ENCODE peak calls at places on chromosomes 3 and 15, in nine cellular contexts. One of them, this sample, is unnamed.

GRCh38 chr3:42264399-42265058 is 1.5 kb downstream of the CCK start:
- DNase-seq in K562: peak
- DNase-seq in endodermal cell: peak
- DNase-seq in brain microvascular endothelial cell: peak
- DNase-seq in vagina: no peak
- DNase-seq in CD8-positive, alpha-beta memory T cell: no peak
- DNase-seq in substantia nigra: peak
- DNase-seq in GM12878: no peak
- DNase-seq in CD4-positive, alpha-beta T cell: no peak
- DNase-seq in this sample: peak

GRCh38 chr15:22227411-22227810 is 147.1 kb downstream of the OR4M2 start:
- DNase-seq in endodermal cell: no peak
- DNase-seq in brain microvascular endothelial cell: no peak
- DNase-seq in substantia nigra: no peak
- DNase-seq in K562: no peak
- DNase-seq in vagina: no peak
- DNase-seq in GM12878: no peak
- DNase-seq in CD4-positive, alpha-beta T cell: no peak
- DNase-seq in CD8-positive, alpha-beta memory T cell: no peak
- DNase-seq in this sample: no peak

GRCh38 chr15:40688932-40689799 is 5.8 kb upstream of the RAD51 start:
- DNase-seq in GM12878: no peak
- DNase-seq in brain microvascular endothelial cell: no peak
- DNase-seq in K562: no peak
- DNase-seq in CD4-positive, alpha-beta T cell: no peak
- DNase-seq in vagina: no peak
- DNase-seq in endodermal cell: no peak
- DNase-seq in substantia nigra: no peak
- DNase-seq in CD8-positive, alpha-beta memory T cell: no peak
- DNase-seq in this sample: no peak

GRCh38 chr3:104359546-104359945 is 1007.2 kb upstream of the ALCAM start:
- DNase-seq in K562: no peak
- DNase-seq in vagina: no peak
- DNase-seq in endodermal cell: no peak
- DNase-seq in brain microvascular endothelial cell: peak
- DNase-seq in GM12878: no peak
- DNase-seq in substantia nigra: no peak
- DNase-seq in CD4-positive, alpha-beta T cell: no peak
- DNase-seq in CD8-positive, alpha-beta memory T cell: no peak
- DNase-seq in this sample: no peak

GRCh38 chr3:14539384-14540208 is 546 bp downstream of the GRIP2 start:
- DNase-seq in brain microvascular endothelial cell: no peak
- DNase-seq in endodermal cell: no peak
- DNase-seq in CD4-positive, alpha-beta T cell: no peak
- DNase-seq in substantia nigra: no peak
- DNase-seq in CD8-positive, alpha-beta memory T cell: no peak
- DNase-seq in GM12878: no peak
- DNase-seq in K562: no peak
- DNase-seq in vagina: no peak
- DNase-seq in this sample: no peak

GRCh38 chr15:61997786-61998185 is 62.5 kb downstream of the VPS13C start:
- DNase-seq in brain microvascular endothelial cell: no peak
- DNase-seq in vagina: no peak
- DNase-seq in substantia nigra: no peak
- DNase-seq in K562: no peak
- DNase-seq in CD4-positive, alpha-beta T cell: no peak
- DNase-seq in CD8-positive, alpha-beta memory T cell: no peak
- DNase-seq in endodermal cell: no peak
- DNase-seq in GM12878: no peak
- DNase-seq in this sample: no peak

GRCh38 chr3:124834723-124835718 is 52.1 kb downstream of the ITGB5 start:
- DNase-seq in CD4-positive, alpha-beta T cell: peak
- DNase-seq in brain microvascular endothelial cell: peak
- DNase-seq in CD8-positive, alpha-beta memory T cell: peak
- DNase-seq in GM12878: peak
- DNase-seq in endodermal cell: peak
- DNase-seq in vagina: no peak
- DNase-seq in substantia nigra: peak
- DNase-seq in K562: peak
- DNase-seq in this sample: peak

GRCh38 chr3:128395500-128396125 is 71.1 kb downstream of the DNAJB8 start:
- DNase-seq in endodermal cell: no peak
- DNase-seq in substantia nigra: peak
- DNase-seq in K562: peak
- DNase-seq in vagina: no peak
- DNase-seq in CD8-positive, alpha-beta memory T cell: no peak
- DNase-seq in brain microvascular endothelial cell: peak
- DNase-seq in GM12878: no peak
- DNase-seq in CD4-positive, alpha-beta T cell: no peak
- DNase-seq in this sample: no peak

GRCh38 chr3:155034786-155035185 is 45.3 kb upstream of the MME start:
- DNase-seq in endodermal cell: no peak
- DNase-seq in K562: no peak
- DNase-seq in brain microvascular endothelial cell: no peak
- DNase-seq in vagina: no peak
- DNase-seq in GM12878: no peak
- DNase-seq in substantia nigra: no peak
- DNase-seq in CD8-positive, alpha-beta memory T cell: no peak
- DNase-seq in CD4-positive, alpha-beta T cell: no peak
- DNase-seq in this sample: no peak

GRCh38 chr15:70169147-70169546 is 71.4 kb upstream of the TLE3 start:
- DNase-seq in CD8-positive, alpha-beta memory T cell: no peak
- DNase-seq in GM12878: no peak
- DNase-seq in K562: no peak
- DNase-seq in brain microvascular endothelial cell: no peak
- DNase-seq in vagina: no peak
- DNase-seq in CD4-positive, alpha-beta T cell: no peak
- DNase-seq in endodermal cell: no peak
- DNase-seq in substantia nigra: no peak
- DNase-seq in this sample: no peak
- H3K27ac ChIP-seq in CD8-positive, alpha-beta memory T cell: no peak
- H3K27ac ChIP-seq in GM12878: no peak
- H3K27ac ChIP-seq in K562: no peak
- H3K27ac ChIP-seq in brain microvascular endothelial cell: no peak
- H3K27ac ChIP-seq in vagina: no peak
- H3K27ac ChIP-seq in CD4-positive, alpha-beta T cell: no peak
- H3K27ac ChIP-seq in endodermal cell: no peak
- H3K27ac ChIP-seq in substantia nigra: no peak
- H3K27ac ChIP-seq in this sample: no peak

GRCh38 chr15:76337739-76338554 is 1.4 kb downstream of the ISL2 start:
- DNase-seq in K562: peak
- DNase-seq in CD4-positive, alpha-beta T cell: no peak
- DNase-seq in vagina: peak
- DNase-seq in substantia nigra: no peak
- DNase-seq in CD8-positive, alpha-beta memory T cell: peak
- DNase-seq in GM12878: no peak
- DNase-seq in endodermal cell: peak
- DNase-seq in brain microvascular endothelial cell: no peak
- DNase-seq in this sample: no peak
- H3K27ac ChIP-seq in K562: peak
- H3K27ac ChIP-seq in CD4-positive, alpha-beta T cell: no peak
- H3K27ac ChIP-seq in vagina: peak
- H3K27ac ChIP-seq in substantia nigra: no peak
- H3K27ac ChIP-seq in CD8-positive, alpha-beta memory T cell: peak
- H3K27ac ChIP-seq in GM12878: no peak
- H3K27ac ChIP-seq in endodermal cell: no peak
- H3K27ac ChIP-seq in brain microvascular endothelial cell: no peak
- H3K27ac ChIP-seq in this sample: no peak

GRCh38 chr3:79368403-79368802 is 399.4 kb downstream of the ROBO1 start:
- DNase-seq in endodermal cell: no peak
- DNase-seq in substantia nigra: no peak
- DNase-seq in K562: no peak
- DNase-seq in CD4-positive, alpha-beta T cell: no peak
- DNase-seq in vagina: no peak
- DNase-seq in brain microvascular endothelial cell: no peak
- DNase-seq in GM12878: no peak
- DNase-seq in CD8-positive, alpha-beta memory T cell: no peak
- DNase-seq in this sample: no peak

GRCh38 chr3:79366414-79366813 is 401.4 kb downstream of the ROBO1 start:
- DNase-seq in K562: no peak
- DNase-seq in vagina: no peak
- DNase-seq in CD8-positive, alpha-beta memory T cell: no peak
- DNase-seq in CD4-positive, alpha-beta T cell: no peak
- DNase-seq in substantia nigra: no peak
- DNase-seq in brain microvascular endothelial cell: no peak
- DNase-seq in GM12878: no peak
- DNase-seq in endodermal cell: no peak
- DNase-seq in this sample: no peak

GRCh38 chr3:79369306-79369705 is 398.5 kb downstream of the ROBO1 start:
- DNase-seq in brain microvascular endothelial cell: no peak
- DNase-seq in CD4-positive, alpha-beta T cell: no peak
- DNase-seq in K562: no peak
- DNase-seq in endodermal cell: no peak
- DNase-seq in substantia nigra: no peak
- DNase-seq in GM12878: no peak
- DNase-seq in CD8-positive, alpha-beta memory T cell: no peak
- DNase-seq in vagina: no peak
- DNase-seq in this sample: peak

GRCh38 chr3:79367803-79368202 is 400.0 kb downstream of the ROBO1 start:
- DNase-seq in CD8-positive, alpha-beta memory T cell: no peak
- DNase-seq in vagina: no peak
- DNase-seq in GM12878: no peak
- DNase-seq in CD4-positive, alpha-beta T cell: no peak
- DNase-seq in substantia nigra: no peak
- DNase-seq in K562: no peak
- DNase-seq in endodermal cell: no peak
- DNase-seq in brain microvascular endothelial cell: no peak
- DNase-seq in this sample: no peak

GRCh38 chr3:79367066-79367465 is 400.7 kb downstream of the ROBO1 start:
- DNase-seq in GM12878: no peak
- DNase-seq in substantia nigra: no peak
- DNase-seq in brain microvascular endothelial cell: peak
- DNase-seq in vagina: no peak
- DNase-seq in endodermal cell: no peak
- DNase-seq in CD8-positive, alpha-beta memory T cell: no peak
- DNase-seq in K562: no peak
- DNase-seq in CD4-positive, alpha-beta T cell: no peak
- DNase-seq in this sample: no peak
- H3K27ac ChIP-seq in GM12878: no peak
- H3K27ac ChIP-seq in substantia nigra: no peak
- H3K27ac ChIP-seq in brain microvascular endothelial cell: peak
- H3K27ac ChIP-seq in vagina: no peak
- H3K27ac ChIP-seq in endodermal cell: no peak
- H3K27ac ChIP-seq in CD8-positive, alpha-beta memory T cell: no peak
- H3K27ac ChIP-seq in K562: no peak
- H3K27ac ChIP-seq in CD4-positive, alpha-beta T cell: no peak
- H3K27ac ChIP-seq in this sample: no peak

GRCh38 chr15:45187894-45188830 is at the start of gene SHF:
- DNase-seq in CD8-positive, alpha-beta memory T cell: peak
- DNase-seq in vagina: no peak
- DNase-seq in brain microvascular endothelial cell: no peak
- DNase-seq in K562: peak
- DNase-seq in CD4-positive, alpha-beta T cell: peak
- DNase-seq in GM12878: no peak
- DNase-seq in substantia nigra: peak
- DNase-seq in endodermal cell: peak
- DNase-seq in this sample: peak
- H3K27ac ChIP-seq in CD8-positive, alpha-beta memory T cell: peak
- H3K27ac ChIP-seq in vagina: peak
- H3K27ac ChIP-seq in brain microvascular endothelial cell: no peak
- H3K27ac ChIP-seq in K562: no peak
- H3K27ac ChIP-seq in CD4-positive, alpha-beta T cell: peak
- H3K27ac ChIP-seq in GM12878: no peak
- H3K27ac ChIP-seq in substantia nigra: peak
- H3K27ac ChIP-seq in endodermal cell: peak
- H3K27ac ChIP-seq in this sample: peak

GRCh38 chr3:59644479-59645075 is 594.8 kb upstream of the CFAP20DC start:
- DNase-seq in GM12878: no peak
- DNase-seq in endodermal cell: no peak
- DNase-seq in vagina: no peak
- DNase-seq in CD8-positive, alpha-beta memory T cell: no peak
- DNase-seq in substantia nigra: peak
- DNase-seq in K562: no peak
- DNase-seq in brain microvascular endothelial cell: no peak
- DNase-seq in CD4-positive, alpha-beta T cell: no peak
- DNase-seq in this sample: no peak
- H3K27ac ChIP-seq in GM12878: no peak
- H3K27ac ChIP-seq in endodermal cell: no peak
- H3K27ac ChIP-seq in vagina: no peak
- H3K27ac ChIP-seq in CD8-positive, alpha-beta memory T cell: no peak
- H3K27ac ChIP-seq in substantia nigra: peak
- H3K27ac ChIP-seq in K562: no peak
- H3K27ac ChIP-seq in brain microvascular endothelial cell: no peak
- H3K27ac ChIP-seq in CD4-positive, alpha-beta T cell: no peak
- H3K27ac ChIP-seq in this sample: no peak

GRCh38 chr3:181274025-181274424 is 284.5 kb upstream of the DNAJC19 start:
- DNase-seq in vagina: no peak
- DNase-seq in brain microvascular endothelial cell: no peak
- DNase-seq in K562: no peak
- DNase-seq in substantia nigra: no peak
- DNase-seq in CD4-positive, alpha-beta T cell: no peak
- DNase-seq in endodermal cell: no peak
- DNase-seq in CD8-positive, alpha-beta memory T cell: no peak
- DNase-seq in GM12878: no peak
- DNase-seq in this sample: no peak

GRCh38 chr3:181278468-181279238 is 289.1 kb upstream of the DNAJC19 start:
- DNase-seq in CD8-positive, alpha-beta memory T cell: no peak
- DNase-seq in vagina: no peak
- DNase-seq in brain microvascular endothelial cell: no peak
- DNase-seq in endodermal cell: no peak
- DNase-seq in CD4-positive, alpha-beta T cell: no peak
- DNase-seq in GM12878: no peak
- DNase-seq in substantia nigra: no peak
- DNase-seq in K562: no peak
- DNase-seq in this sample: peak

GRCh38 chr3:181276358-181276896 is 286.9 kb upstream of the DNAJC19 start:
- DNase-seq in K562: no peak
- DNase-seq in brain microvascular endothelial cell: no peak
- DNase-seq in vagina: no peak
- DNase-seq in CD4-positive, alpha-beta T cell: no peak
- DNase-seq in CD8-positive, alpha-beta memory T cell: no peak
- DNase-seq in substantia nigra: no peak
- DNase-seq in GM12878: no peak
- DNase-seq in endodermal cell: no peak
- DNase-seq in this sample: no peak

DNA sequence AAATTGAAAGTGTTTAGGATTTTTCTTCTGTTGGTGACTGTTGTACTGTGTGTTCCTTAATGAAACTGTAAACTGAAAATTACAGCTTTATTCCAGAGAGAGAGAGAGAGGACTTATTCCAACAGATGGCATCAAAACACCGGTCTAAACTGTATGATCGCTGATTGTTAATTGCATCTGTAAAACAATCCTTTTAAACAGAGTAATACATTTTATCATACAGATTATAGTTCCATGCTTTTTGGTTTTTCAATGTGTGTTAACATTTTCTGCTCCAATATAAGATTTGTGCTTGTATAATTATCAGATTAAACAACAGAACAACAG is 289.7 kb upstream of the DNAJC19 start:
- DNase-seq in CD4-positive, alpha-beta T cell: no peak
- DNase-seq in substantia nigra: no peak
- DNase-seq in K562: no peak
- DNase-seq in brain microvascular endothelial cell: no peak
- DNase-seq in GM12878: no peak
- DNase-seq in vagina: no peak
- DNase-seq in CD8-positive, alpha-beta memory T cell: no peak
- DNase-seq in endodermal cell: no peak
- DNase-seq in this sample: peak
- H3K27ac ChIP-seq in CD4-positive, alpha-beta T cell: no peak
- H3K27ac ChIP-seq in substantia nigra: no peak
- H3K27ac ChIP-seq in K562: no peak
- H3K27ac ChIP-seq in brain microvascular endothelial cell: no peak
- H3K27ac ChIP-seq in GM12878: no peak
- H3K27ac ChIP-seq in vagina: no peak
- H3K27ac ChIP-seq in CD8-positive, alpha-beta memory T cell: no peak
- H3K27ac ChIP-seq in endodermal cell: no peak
- H3K27ac ChIP-seq in this sample: no peak

This sample was measured in A673.